ENCODE peak calls at places on chromosome 5, in four cellular contexts. One of them, this sample, is unnamed.

GRCh38 chr5:68458416-68458815 is 242.9 kb downstream of the PIK3R1 start:
- DNase-seq in dorsolateral prefrontal cortex: no peak
- DNase-seq in body of pancreas: no peak
- DNase-seq in PC-3: no peak
- DNase-seq in this sample: no peak

GRCh38 chr5:55897905-55898304 is 46.7 kb downstream of the IL31RA start:
- DNase-seq in body of pancreas: peak
- DNase-seq in dorsolateral prefrontal cortex: peak
- DNase-seq in PC-3: no peak
- DNase-seq in this sample: peak

GRCh38 chr5:14239404-14239803 is 96.3 kb downstream of the TRIO start:
- DNase-seq in PC-3: no peak
- DNase-seq in dorsolateral prefrontal cortex: no peak
- DNase-seq in body of pancreas: no peak
- DNase-seq in this sample: no peak

GRCh38 chr5:123708074-123708806 is 196.3 kb downstream of the CSNK1G3 start:
- DNase-seq in body of pancreas: no peak
- DNase-seq in PC-3: peak
- DNase-seq in dorsolateral prefrontal cortex: no peak
- DNase-seq in this sample: no peak

GRCh38 chr5:117262607-117263131 is 688.0 kb upstream of the SEMA6A start:
- DNase-seq in PC-3: no peak
- DNase-seq in dorsolateral prefrontal cortex: peak
- DNase-seq in body of pancreas: no peak
- DNase-seq in this sample: no peak

GRCh38 chr5:4630031-4630430 is 510.1 kb upstream of the ADAMTS16 start:
- DNase-seq in dorsolateral prefrontal cortex: no peak
- DNase-seq in PC-3: no peak
- DNase-seq in body of pancreas: no peak
- DNase-seq in this sample: no peak

GRCh38 chr5:149936700-149937091 is 7.9 kb downstream of the PDE6A start:
- DNase-seq in body of pancreas: no peak
- DNase-seq in dorsolateral prefrontal cortex: no peak
- DNase-seq in PC-3: no peak
- DNase-seq in this sample: no peak

GRCh38 chr5:74667396-74667795 is 17.6 kb upstream of the HEXB start:
- DNase-seq in dorsolateral prefrontal cortex: no peak
- DNase-seq in body of pancreas: no peak
- DNase-seq in PC-3: no peak
- DNase-seq in this sample: no peak

GRCh38 chr5:38138574-38138973 is 119.8 kb upstream of the EGFLAM start:
- DNase-seq in PC-3: no peak
- DNase-seq in body of pancreas: no peak
- DNase-seq in dorsolateral prefrontal cortex: no peak
- DNase-seq in this sample: no peak

GRCh38 chr5:87229780-87230179 is 37.9 kb upstream of the RASA1 start:
- DNase-seq in PC-3: peak
- DNase-seq in body of pancreas: no peak
- DNase-seq in dorsolateral prefrontal cortex: no peak
- DNase-seq in this sample: no peak

GRCh38 chr5:87311400-87312279 is 44.0 kb downstream of the RASA1 start:
- DNase-seq in dorsolateral prefrontal cortex: no peak
- DNase-seq in PC-3: no peak
- DNase-seq in body of pancreas: no peak
- DNase-seq in this sample: no peak

GRCh38 chr5:178281321-178281720 is 48.7 kb upstream of the PHYKPL start:
- DNase-seq in PC-3: no peak
- DNase-seq in body of pancreas: no peak
- DNase-seq in dorsolateral prefrontal cortex: no peak
- DNase-seq in this sample: no peak

GRCh38 chr5:177492841-177493240 is 4.6 kb downstream of the PDLIM7 start:
- DNase-seq in dorsolateral prefrontal cortex: no peak
- DNase-seq in body of pancreas: no peak
- DNase-seq in PC-3: no peak
- DNase-seq in this sample: no peak

GRCh38 chr5:132059696-132060500 is 557 bp upstream of the IL3 start:
- DNase-seq in PC-3: no peak
- DNase-seq in body of pancreas: no peak
- DNase-seq in dorsolateral prefrontal cortex: no peak
- DNase-seq in this sample: no peak

GRCh38 chr5:76816110-76816831 is 2.6 kb upstream of the F2RL1 start:
- DNase-seq in dorsolateral prefrontal cortex: no peak
- DNase-seq in body of pancreas: no peak
- DNase-seq in PC-3: no peak
- DNase-seq in this sample: no peak

GRCh38 chr5:406041-406440 is 36.9 kb upstream of the EXOC3 start:
- DNase-seq in dorsolateral prefrontal cortex: no peak
- DNase-seq in body of pancreas: no peak
- DNase-seq in PC-3: no peak
- DNase-seq in this sample: no peak

GRCh38 chr5:93303291-93303691 is 277.7 kb downstream of the NR2F1-AS1 start:
- DNase-seq in PC-3: no peak
- DNase-seq in body of pancreas: no peak
- DNase-seq in dorsolateral prefrontal cortex: no peak
- DNase-seq in this sample: no peak

GRCh38 chr5:138542120-138542955 is 698 bp downstream of the ETF1 start:
- DNase-seq in body of pancreas: peak
- DNase-seq in PC-3: no peak
- DNase-seq in dorsolateral prefrontal cortex: no peak
- DNase-seq in this sample: no peak

GRCh38 chr5:141816598-141817399 is 61.4 kb downstream of the PCDH1 start:
- DNase-seq in body of pancreas: no peak
- DNase-seq in PC-3: no peak
- DNase-seq in dorsolateral prefrontal cortex: peak
- DNase-seq in this sample: no peak

DNA sequence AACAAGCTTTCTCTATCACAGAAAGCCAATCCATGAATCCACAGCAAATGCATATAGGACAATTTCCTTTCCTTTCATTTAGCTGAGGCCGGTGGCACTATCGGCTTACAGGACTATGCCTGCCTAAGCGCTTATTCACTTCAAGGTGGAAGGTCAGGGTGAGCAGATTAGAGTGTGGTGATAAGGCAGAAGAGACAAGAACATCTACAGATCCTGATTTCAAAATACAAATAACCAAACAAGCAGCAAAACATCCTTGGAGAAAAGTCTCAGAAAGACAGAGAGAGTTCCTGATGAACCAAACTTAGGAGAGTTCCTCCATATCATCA is 57.2 kb downstream of the MEF2C start:
- DNase-seq in PC-3: no peak
- DNase-seq in body of pancreas: no peak
- DNase-seq in dorsolateral prefrontal cortex: no peak
- DNase-seq in this sample: no peak
- H3K4me3 ChIP-seq in PC-3: no peak
- H3K4me3 ChIP-seq in body of pancreas: no peak
- H3K4me3 ChIP-seq in dorsolateral prefrontal cortex: peak
- H3K4me3 ChIP-seq in this sample: peak

GRCh38 chr5:79829260-79829659 is 139.6 kb downstream of the CMYA5 start:
- DNase-seq in PC-3: no peak
- DNase-seq in body of pancreas: no peak
- DNase-seq in dorsolateral prefrontal cortex: no peak
- DNase-seq in this sample: no peak
- TF ChIP-seq CTCF in PC-3: peak
- TF ChIP-seq CTCF in body of pancreas: no peak
- TF ChIP-seq CTCF in dorsolateral prefrontal cortex: no peak
- TF ChIP-seq CTCF in this sample: no peak

DNA sequence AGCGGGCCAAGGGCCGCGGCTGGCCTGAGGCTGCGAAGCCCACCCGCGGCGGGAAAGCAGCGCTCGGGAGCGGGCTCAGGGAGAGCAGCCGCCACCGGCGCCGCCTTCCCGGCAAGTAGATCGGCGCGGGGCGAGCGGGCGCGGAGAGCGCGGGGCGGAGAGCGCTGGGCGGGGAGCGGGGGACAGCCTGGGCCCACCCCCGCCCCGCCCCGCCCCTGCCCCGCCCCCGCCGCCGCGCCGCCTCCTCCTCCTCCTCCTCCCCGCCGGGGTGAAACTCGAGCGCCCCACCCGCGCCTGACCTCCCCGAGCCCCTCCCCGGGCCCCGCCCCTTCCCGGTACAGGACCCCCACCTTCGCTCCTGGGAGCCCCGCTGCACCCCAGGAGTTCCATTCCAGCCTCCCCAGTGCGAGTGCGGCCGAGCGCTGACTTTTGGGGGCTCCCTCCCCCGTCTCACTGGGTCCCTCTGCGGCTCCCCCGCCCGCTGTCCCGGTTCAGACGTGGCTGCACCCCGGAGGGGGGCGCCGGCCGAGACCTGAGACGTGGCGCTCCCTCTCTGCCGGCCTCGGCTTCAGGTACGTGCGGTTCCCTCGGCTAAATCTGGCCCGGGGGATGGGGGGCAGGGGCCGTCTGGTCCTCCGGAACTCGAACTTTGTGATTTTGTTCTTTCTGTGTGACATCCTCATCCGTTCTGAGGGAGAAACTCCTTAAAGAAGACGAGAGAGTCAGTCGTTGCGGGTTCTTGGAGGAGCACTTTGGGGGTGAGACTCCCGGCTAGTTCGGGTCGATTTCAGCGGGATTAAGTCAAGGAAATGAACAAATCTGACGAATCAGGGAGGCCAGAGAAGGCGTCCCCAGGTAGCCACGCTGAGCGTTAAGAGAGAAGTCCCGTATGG is at the start of gene SEMA5A:
- DNase-seq in PC-3: peak
- DNase-seq in body of pancreas: peak
- DNase-seq in dorsolateral prefrontal cortex: peak
- DNase-seq in this sample: peak
- H3K4me3 ChIP-seq in PC-3: peak
- H3K4me3 ChIP-seq in body of pancreas: peak
- H3K4me3 ChIP-seq in dorsolateral prefrontal cortex: peak
- H3K4me3 ChIP-seq in this sample: peak

DNA sequence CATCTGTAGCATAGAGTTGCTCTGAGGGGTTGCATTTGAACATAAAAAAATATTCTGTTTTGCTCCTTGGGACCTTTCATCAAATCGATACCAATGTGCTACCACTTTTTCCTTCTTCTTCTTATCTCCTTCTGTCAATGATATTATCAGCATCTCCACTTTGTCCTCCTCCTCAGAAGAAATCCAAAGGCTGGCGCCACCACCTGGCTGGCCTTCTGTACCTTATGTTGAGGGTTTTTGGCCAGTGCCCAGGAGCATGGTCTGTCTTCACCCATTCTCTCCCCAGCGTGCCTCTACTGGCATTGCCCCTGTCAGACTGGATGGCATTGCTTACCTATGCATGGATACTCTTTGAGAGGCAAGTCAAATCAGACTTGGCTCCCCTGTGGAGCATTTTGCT is 167.2 kb downstream of the CFAP90 start:
- DNase-seq in PC-3: no peak
- DNase-seq in dorsolateral prefrontal cortex: no peak
- DNase-seq in body of pancreas: no peak
- DNase-seq in this sample: no peak
- TF ChIP-seq CTCF in PC-3: no peak
- TF ChIP-seq CTCF in dorsolateral prefrontal cortex: no peak
- TF ChIP-seq CTCF in body of pancreas: no peak
- TF ChIP-seq CTCF in this sample: no peak